ENCODE peak calls at places on chromosomes 6 and 20, in nine cellular contexts. I is AG04450, M is cardiac muscle cell, R is adrenal gland, Q is AG09309, Z is dorsolateral prefrontal cortex, N is retinal pigment epithelial cell, B is foreskin fibroblast, F is psoas muscle. J is an unnamed sample.

GRCh38 chr6:81683928-81684327 is 68.6 kb downstream of the TENT5A start:
- DNase-seq in Q (no peak), M (peak), N (peak), I (no peak), Z (no peak), R (no peak), F (no peak), B (peak), J (peak)

GRCh38 chr6:139973602-139974373 is 599.3 kb upstream of the CITED2 start:
- DNase-seq in F (no peak), Q (peak), R (peak), B (peak), I (peak), M (peak), N (no peak), Z (no peak), J (peak)

GRCh38 chr6:5989141-5989723 is 17.5 kb downstream of the NRN1 start:
- DNase-seq in N (no peak), Q (peak), I (no peak), B (no peak), Z (no peak), F (peak), R (peak), M (no peak), J (no peak)

GRCh38 chr20:5835234-5835845 is 85.1 kb downstream of the SHLD1 start:
- DNase-seq in M (peak), I (no peak), N (peak), R (peak), B (peak), F (peak), Q (no peak), Z (no peak), J (peak)

GRCh38 chr20:4041748-4042411 is 26.5 kb upstream of the RNF24 start:
- DNase-seq in Q (peak), N (peak), M (peak), Z (no peak), F (no peak), R (peak), I (no peak), B (peak), J (peak)

GRCh38 chr6:82712826-82713225 is 349.2 kb downstream of the TPBG start:
- DNase-seq in M (peak), I (no peak), R (no peak), F (no peak), Z (no peak), Q (no peak), B (no peak), N (no peak), J (no peak)

GRCh38 chr6:12504325-12504966 is 212.1 kb upstream of the PHACTR1 start:
- DNase-seq in N (no peak), R (no peak), F (no peak), I (no peak), Z (no peak), Q (no peak), M (no peak), B (no peak), J (no peak)

GRCh38 chr6:30782425-30783014 is 38.2 kb upstream of the IER3 start:
- DNase-seq in F (no peak), B (peak), N (no peak), R (no peak), M (peak), Q (peak), Z (no peak), I (no peak), J (peak)

GRCh38 chr6:30614044-30614842 is 2.8 kb downstream of the PPP1R10 start:
- DNase-seq in B (no peak), N (no peak), Q (no peak), Z (no peak), R (no peak), I (no peak), F (no peak), M (peak), J (no peak)

GRCh38 chr6:47709160-47709559 is 10.8 kb downstream of the ADGRF4 start:
- DNase-seq in F (no peak), B (no peak), R (no peak), Q (no peak), I (no peak), M (no peak), N (no peak), Z (no peak), J (no peak)

GRCh38 chr6:166715065-166715464 is 88.0 kb upstream of the RPS6KA2 start:
- DNase-seq in F (no peak), N (no peak), B (no peak), M (no peak), Q (no peak), I (no peak), R (no peak), Z (no peak), J (no peak)

GRCh38 chr20:1567392-1568165 is 10.1 kb upstream of the SIRPD start:
- DNase-seq in N (no peak), M (peak), B (peak), R (no peak), Z (no peak), Q (peak), I (no peak), F (no peak), J (peak)

GRCh38 chr6:12748815-12749521 is 32.4 kb downstream of the PHACTR1 start:
- DNase-seq in I (no peak), N (no peak), Q (no peak), R (no peak), B (peak), Z (peak), F (no peak), M (peak), J (no peak)

GRCh38 chr20:13898012-13898612 is 92.3 kb downstream of the SEL1L2 start:
- DNase-seq in F (no peak), R (no peak), Q (no peak), Z (no peak), N (no peak), B (no peak), I (no peak), M (no peak), J (no peak)

GRCh38 chr20:44642203-44643153 is 9.0 kb downstream of the ADA start:
- DNase-seq in Q (peak), N (peak), Z (peak), B (peak), R (peak), M (peak), F (peak), I (peak), J (peak)

GRCh38 chr6:40338306-40338705 is 248.9 kb downstream of the LRFN2 start:
- DNase-seq in R (no peak), N (no peak), B (no peak), I (no peak), M (no peak), Z (no peak), Q (no peak), F (no peak), J (no peak)

GRCh38 chr20:20085071-20085470 is 32.7 kb downstream of the CFAP61 start:
- DNase-seq in Z (no peak), I (no peak), B (no peak), Q (no peak), N (no peak), F (peak), M (no peak), R (no peak), J (no peak)

GRCh38 chr6:54071941-54072340 is 39.3 kb upstream of the MLIP start:
- DNase-seq in B (no peak), I (no peak), Z (no peak), F (no peak), N (no peak), R (no peak), Q (no peak), M (peak), J (peak)

GRCh38 chr20:35269055-35269781 is 8.7 kb downstream of the MMP24OS start:
- DNase-seq in N (no peak), F (peak), Z (peak), M (peak), I (no peak), B (peak), R (peak), Q (no peak), J (peak)

DNA sequence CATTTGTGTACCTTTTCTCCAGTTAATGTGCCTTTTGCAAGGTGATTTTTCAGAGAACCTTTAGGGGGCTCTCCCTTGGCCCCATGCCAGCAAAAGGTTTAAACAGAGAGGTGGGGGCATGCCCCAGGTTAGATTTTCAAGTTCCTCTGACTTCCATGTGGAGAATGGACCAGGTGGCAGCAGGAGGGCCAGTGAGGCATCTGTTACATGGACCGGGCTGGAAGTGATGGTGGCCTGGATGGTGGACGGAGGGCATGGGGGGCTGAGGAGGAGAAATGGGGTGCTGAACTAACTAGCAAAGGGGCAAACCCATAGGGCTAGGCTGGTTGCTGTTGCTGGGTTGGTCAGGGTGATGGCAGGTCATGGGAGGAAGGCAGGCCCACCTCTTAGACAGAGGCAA is 20.7 kb upstream of the BPI start:
- DNase-seq in B (no peak), Q (no peak), I (no peak), M (no peak), N (no peak), Z (no peak), F (no peak), R (no peak), J (no peak)
- H3K4me3 ChIP-seq in B (no peak), Q (no peak), I (no peak), M (no peak), N (no peak), Z (no peak), F (no peak), R (no peak), J (no peak)

DNA sequence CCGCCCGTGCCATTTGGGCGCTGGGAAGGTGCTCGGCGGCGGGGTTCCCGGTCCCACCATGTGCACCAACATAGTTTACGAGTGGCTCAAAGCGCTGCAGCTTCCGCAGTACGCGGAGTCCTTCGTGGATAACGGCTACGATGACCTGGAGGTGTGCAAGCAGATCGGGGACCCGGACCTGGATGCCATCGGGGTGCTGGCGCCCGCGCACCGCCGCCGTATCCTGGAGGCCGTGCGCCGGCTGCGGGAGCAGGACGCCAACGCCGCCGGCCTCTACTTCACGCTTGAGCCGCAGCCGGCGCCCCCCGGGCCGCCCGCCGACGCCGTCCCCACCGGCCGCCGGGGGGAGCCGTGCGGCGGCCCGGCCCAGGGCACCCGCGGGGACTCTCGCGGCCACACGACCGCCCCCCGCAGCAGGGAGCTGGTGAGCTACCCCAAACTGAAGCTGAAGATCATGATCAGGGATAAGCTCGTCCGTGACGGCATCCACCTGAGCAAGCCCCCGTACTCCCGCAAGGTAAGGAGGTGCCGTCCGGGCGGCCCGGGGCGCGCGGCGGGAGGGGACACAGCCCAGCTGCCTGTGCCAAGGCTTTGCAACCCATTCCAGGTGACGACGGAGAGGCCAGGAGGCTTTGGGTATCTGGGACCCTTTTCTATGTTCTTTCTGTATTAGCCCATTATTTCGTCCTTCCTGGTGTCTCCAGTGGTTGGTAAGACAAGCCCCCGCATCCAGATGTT is 550 bp downstream of the SAMD5 start:
- DNase-seq in N (no peak), Z (no peak), F (peak), B (no peak), I (no peak), Q (no peak), R (no peak), M (no peak), J (no peak)
- TF ChIP-seq CTCF in N (no peak), Z (no peak), F (no peak), B (no peak), I (no peak), Q (no peak), R (no peak), M (no peak), J (no peak)

GRCh38 chr6:105896821-105897095 is 189.4 kb upstream of the PRDM1 start:
- DNase-seq in N (no peak), F (no peak), I (no peak), Z (no peak), R (no peak), M (no peak), B (no peak), Q (no peak), J (no peak)

GRCh38 chr6:105900120-105900937 is 185.8 kb upstream of the PRDM1 start:
- DNase-seq in R (no peak), N (no peak), Q (peak), I (peak), Z (no peak), M (peak), B (peak), F (no peak), J (peak)

GRCh38 chr6:105897131-105897530 is 189.0 kb upstream of the PRDM1 start:
- DNase-seq in Z (no peak), R (no peak), N (no peak), Q (no peak), F (no peak), M (no peak), B (no peak), I (no peak), J (no peak)

GRCh38 chr6:105896052-105896820 is 189.9 kb upstream of the PRDM1 start:
- DNase-seq in N (no peak), B (no peak), Q (no peak), M (no peak), I (no peak), R (no peak), Z (no peak), F (no peak), J (no peak)

DNA sequence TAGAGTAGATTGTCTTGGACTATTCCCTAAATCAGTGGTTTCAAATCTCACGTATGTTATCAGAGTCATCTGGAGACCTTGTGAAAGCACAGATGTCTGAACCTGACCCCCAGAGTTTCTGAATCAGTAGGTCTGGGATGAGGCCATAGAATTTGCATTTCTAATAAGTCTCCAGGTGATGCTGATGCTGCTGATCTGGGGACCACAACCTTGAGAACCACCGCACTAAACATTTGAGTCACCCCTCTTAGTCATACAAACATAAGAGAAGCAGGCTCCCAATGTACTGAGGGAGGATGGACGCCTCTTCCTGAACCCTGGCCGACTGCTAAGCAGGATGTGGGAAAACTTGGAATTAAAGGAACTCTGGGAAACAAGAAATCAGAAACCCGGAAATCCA is 187.8 kb upstream of the PRDM1 start:
- DNase-seq in I (peak), Z (no peak), M (no peak), F (no peak), N (no peak), R (no peak), Q (no peak), B (peak), J (peak)
- H3K4me3 ChIP-seq in I (no peak), Z (no peak), M (no peak), F (no peak), N (no peak), R (no peak), Q (no peak), B (no peak), J (no peak)

DNA sequence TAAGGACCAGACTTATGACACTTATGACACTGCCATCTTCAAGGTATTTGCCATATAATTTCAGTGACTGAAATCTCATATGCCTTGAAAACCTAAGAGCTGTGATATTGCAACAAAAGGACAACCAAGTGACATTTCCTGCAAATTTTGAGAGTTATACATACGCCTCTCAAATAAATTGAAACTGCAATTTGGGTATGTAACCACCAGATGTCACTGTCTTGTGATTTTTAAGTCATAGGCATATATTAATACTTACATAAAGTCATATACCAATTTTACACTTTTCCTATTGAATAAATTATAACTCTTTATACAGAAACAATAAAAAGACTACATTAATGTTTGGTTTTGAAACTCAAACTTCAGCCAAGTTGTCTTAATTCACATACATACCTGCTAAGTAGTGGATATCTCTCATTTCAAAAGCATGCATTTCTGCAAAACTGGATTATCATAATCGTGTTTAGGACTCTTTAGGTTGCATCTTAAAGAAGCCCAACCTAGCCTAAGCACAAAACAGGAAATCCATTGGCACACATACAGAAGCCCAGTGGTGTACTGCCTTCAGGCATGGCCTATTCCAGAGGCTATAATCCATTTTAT is 180.2 kb downstream of the PACRG start:
- DNase-seq in I (no peak), M (peak), Z (no peak), Q (no peak), R (no peak), F (no peak), B (peak), N (peak), J (peak)
- TF ChIP-seq CTCF in I (peak), M (peak), Z (peak), Q (peak), R (peak), F (peak), B (peak), N (peak), J (peak)

GRCh38 chr20:57388953-57389694 is 2.1 kb upstream of the RBM38 start:
- DNase-seq in Z (peak), I (no peak), B (peak), N (no peak), Q (peak), R (peak), F (peak), M (peak), J (peak)

GRCh38 chr20:57389695-57390603 is 1.2 kb upstream of the RBM38 start:
- DNase-seq in B (no peak), M (no peak), Q (no peak), F (peak), I (no peak), R (no peak), Z (peak), N (no peak), J (no peak)

GRCh38 chr20:57392130-57392445 is 892 bp downstream of the RBM38 start:
- DNase-seq in B (no peak), Z (no peak), F (no peak), N (no peak), I (no peak), M (no peak), Q (no peak), R (no peak), J (no peak)

GRCh38 chr20:57391439-57392129 is 388 bp downstream of the RBM38 start:
- DNase-seq in Z (no peak), B (no peak), M (peak), R (no peak), I (no peak), F (peak), Q (no peak), N (no peak), J (no peak)

GRCh38 chr20:57390604-57391438 is at the start of gene RBM38:
- DNase-seq in F (peak), R (no peak), B (peak), N (no peak), Q (no peak), M (peak), I (peak), Z (peak), J (peak)
- H3K4me3 ChIP-seq in F (peak), R (peak), B (peak), N (peak), Q (peak), M (peak), I (peak), Z (peak), J (peak)